ENCODE peak calls at places on chromosomes 2 and 18, in nine cellular contexts. G is HepG2, S is endothelial cell of umbilical vein, B is GM12878, C is K562, Y is stomach, U is prostate gland, A is spleen, V is upper lobe of left lung. M is an unnamed sample.
A peak's percentile ranks its signal among the peaks of the same experiment; 100 is the strongest.

GRCh38 chr2:232444409-232445148 is 11.4 kb upstream of the ALPI start:
- DNase-seq in U (no peak), B (no peak), V (peak; percentile 42), S (peak; percentile 46), G (peak; percentile 56), A (no peak), Y (peak; percentile 57), C (peak; percentile 65), M (no peak)

GRCh38 chr2:29398384-29399237 is 283.4 kb downstream of the CLIP4 start:
- DNase-seq in U (no peak), S (no peak), Y (no peak), C (no peak), B (no peak), V (no peak), G (no peak), A (no peak), M (no peak)

GRCh38 chr2:113169002-113169530 is 4.7 kb upstream of the PSD4 start:
- DNase-seq in C (no peak), U (no peak), Y (no peak), G (no peak), V (no peak), A (peak; percentile 51), B (no peak), S (no peak), M (no peak)

GRCh38 chr2:222892321-222892720 is 31.5 kb downstream of the ACSL3 start:
- DNase-seq in S (peak; percentile 88), Y (no peak), V (no peak), U (no peak), G (no peak), A (no peak), C (no peak), B (no peak), M (no peak)

GRCh38 chr2:178924817-178925216 is 117.6 kb upstream of the TTN start:
- DNase-seq in Y (no peak), U (no peak), S (no peak), C (no peak), A (no peak), G (no peak), V (no peak), B (no peak), M (no peak)

GRCh38 chr2:171042253-171042969 is 113.4 kb downstream of the GORASP2 start:
- DNase-seq in C (no peak), A (no peak), V (no peak), B (no peak), G (no peak), U (no peak), Y (no peak), S (peak; percentile 26), M (no peak)

GRCh38 chr2:222864296-222864695 is 3.5 kb downstream of the ACSL3 start:
- DNase-seq in U (no peak), A (no peak), S (no peak), C (no peak), Y (no peak), G (peak; percentile 61), V (no peak), B (no peak), M (no peak)

GRCh38 chr2:203453858-203454451 is 81.1 kb downstream of the RAPH1 start:
- DNase-seq in V (no peak), C (peak; percentile 28), U (no peak), S (peak; percentile 67), B (peak; percentile 4), Y (no peak), G (peak; percentile 61), A (no peak), M (no peak)

GRCh38 chr18:9330419-9330818 is 4.2 kb upstream of the TWSG1 start:
- DNase-seq in C (no peak), A (no peak), B (no peak), S (no peak), G (no peak), V (no peak), U (no peak), Y (no peak), M (no peak)

GRCh38 chr2:169867579-169867978 is 40.3 kb downstream of the UBR3 start:
- DNase-seq in G (no peak), Y (no peak), S (no peak), A (no peak), C (no peak), V (no peak), U (no peak), B (no peak), M (no peak)

GRCh38 chr2:232563580-232563979 is 13.1 kb downstream of the EIF4E2 start:
- DNase-seq in U (no peak), B (no peak), C (no peak), A (no peak), Y (no peak), G (no peak), V (no peak), S (no peak), M (no peak)

GRCh38 chr2:172021074-172021931 is 21.6 kb downstream of the METAP1D start:
- DNase-seq in G (peak; percentile 78), C (no peak), V (no peak), A (no peak), U (no peak), Y (no peak), S (no peak), B (no peak), M (no peak)

GRCh38 chr2:175015340-175015739 is 10.2 kb upstream of the CHN1 start:
- DNase-seq in C (no peak), S (peak; percentile 83), V (no peak), A (no peak), Y (no peak), U (no peak), G (no peak), B (no peak), M (no peak)

GRCh38 chr2:203706403-203706802 is at the start of gene CD28:
- DNase-seq in C (no peak), S (no peak), Y (peak; percentile 59), U (no peak), G (no peak), A (peak; percentile 91), B (peak; percentile 85), V (peak; percentile 45), M (no peak)

GRCh38 chr2:62187246-62187645 is 8.7 kb upstream of the B3GNT2 start:
- DNase-seq in G (no peak), V (no peak), A (no peak), C (no peak), U (no peak), Y (no peak), B (no peak), S (no peak), M (no peak)

GRCh38 chr2:118032169-118033013 is 18.5 kb upstream of the CCDC93 start:
- DNase-seq in U (peak; percentile 19), S (peak; percentile 36), G (peak; percentile 44), Y (peak; percentile 51), C (peak; percentile 49), A (no peak), B (no peak), V (peak; percentile 33), M (no peak)

DNA sequence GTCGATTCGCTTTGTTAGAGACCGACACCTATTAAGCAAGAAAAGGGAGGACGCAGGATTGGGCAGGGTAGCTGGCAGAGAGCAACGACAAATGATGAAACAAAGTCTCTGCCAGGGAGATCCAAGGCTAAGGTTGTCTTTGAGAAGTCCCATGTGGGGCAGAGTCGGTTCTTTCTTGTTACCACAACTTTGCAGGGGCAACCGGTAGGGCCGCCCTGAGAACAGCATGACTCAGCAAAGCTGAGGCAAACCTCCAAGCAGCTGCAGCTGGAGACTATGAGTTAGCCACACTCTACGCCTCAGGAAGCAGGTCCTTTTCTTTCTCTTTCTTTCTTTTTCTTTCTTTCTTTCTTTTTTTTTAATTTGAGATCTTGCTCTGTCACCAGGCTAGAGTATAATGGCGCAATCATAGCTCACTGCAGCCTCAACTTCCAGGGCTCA is 452.3 kb upstream of the ID2 start:
- DNase-seq in S (no peak), U (peak; percentile 46), V (peak; percentile 75), A (peak; percentile 84), B (no peak), Y (peak; percentile 42), G (peak; percentile 28), C (peak; percentile 46), M (peak; percentile 33)
- TF ChIP-seq POLR2AphosphoS5 in S (no peak), U (peak; percentile 23), V (no peak), A (no peak), B (no peak), Y (no peak), G (no peak), C (no peak), M (no peak)

GRCh38 chr2:236936446-236936940 is 149.2 kb upstream of the COPS8 start:
- DNase-seq in S (no peak), Y (no peak), A (no peak), G (no peak), B (no peak), U (no peak), C (no peak), V (no peak), M (no peak)

GRCh38 chr2:236935656-236936445 is 149.8 kb upstream of the COPS8 start:
- DNase-seq in V (no peak), Y (peak; percentile 9), A (no peak), U (no peak), B (no peak), G (no peak), C (no peak), S (no peak), M (no peak)

GRCh38 chr2:236939271-236939670 is 146.4 kb upstream of the COPS8 start:
- DNase-seq in V (no peak), A (peak; percentile 25), S (no peak), G (no peak), U (no peak), B (no peak), Y (no peak), C (no peak), M (no peak)

GRCh38 chr2:236939751-236940229 is 145.9 kb upstream of the COPS8 start:
- DNase-seq in G (no peak), C (no peak), B (no peak), S (peak; percentile 94), Y (no peak), U (no peak), A (peak; percentile 72), V (no peak), M (no peak)

GRCh38 chr2:236938126-236938525 is 147.6 kb upstream of the COPS8 start:
- DNase-seq in B (no peak), A (no peak), Y (no peak), V (no peak), G (no peak), S (no peak), U (no peak), C (no peak), M (no peak)
- H3K27me3 ChIP-seq in B (no peaks in the 10 kb centered on the region), A (peaks cover 7% of the 10 kb centered on the region), Y (no peaks in the 10 kb centered on the region), V (no peaks in the 10 kb centered on the region), G (peaks cover 19% of the 10 kb centered on the region), S (no peaks in the 10 kb centered on the region), U (no peaks in the 10 kb centered on the region), C (no peaks in the 10 kb centered on the region), M (no peaks in the 10 kb centered on the region)

GRCh38 chr2:20225294-20226151 is 593 bp upstream of the SDC1 start:
- DNase-seq in Y (peak; percentile 80), B (no peak), A (peak; percentile 77), U (peak; percentile 82), G (peak; percentile 77), S (peak; percentile 60), C (peak; percentile 77), V (peak; percentile 81), M (peak; percentile 78)
- TF ChIP-seq POLR2AphosphoS5 in Y (peak; percentile 26), B (no peak), A (no peak), U (peak; percentile 44), G (peak; percentile 50), S (no peak), C (no peak), V (peak; percentile 16), M (peak; percentile 25)

GRCh38 chr2:191660575-191660974 is 17.4 kb upstream of the NABP1 start:
- DNase-seq in C (no peak), S (no peak), B (no peak), V (no peak), G (no peak), A (no peak), Y (no peak), U (no peak), M (no peak)
- H3K27me3 ChIP-seq in C (no peaks in the 10 kb centered on the region), S (no peaks in the 10 kb centered on the region), B (no peaks in the 10 kb centered on the region), V (no peaks in the 10 kb centered on the region), G (no peaks in the 10 kb centered on the region), A (no peaks in the 10 kb centered on the region), Y (no peaks in the 10 kb centered on the region), U (no peaks in the 10 kb centered on the region), M (no peaks in the 10 kb centered on the region)